ENCODE peak calls at places on chromosomes 16 and 17, in eight cellular contexts. C, L, O, S, D, X, J and E are unnamed samples.

GRCh38 chr16:68707341-68708152 is 29.5 kb upstream of the CDH1 start:
- DNase-seq in C (no peak), L (peak), O (peak), S (no peak), D (peak), X (no peak), J (peak), E (no peak)

GRCh38 chr16:87897563-87898505 is 28.5 kb upstream of the SLC7A5 start:
- DNase-seq in C (no peak), L (no peak), O (no peak), S (no peak), D (no peak), X (peak), J (no peak), E (no peak)

GRCh38 chr16:55572439-55572838 is 6.0 kb downstream of the CAPNS2 start:
- DNase-seq in C (no peak), L (no peak), O (peak), S (no peak), D (no peak), X (no peak), J (no peak), E (no peak)

GRCh38 chr17:6092923-6093468 is 22.8 kb downstream of the WSCD1 start:
- DNase-seq in C (no peak), L (no peak), O (no peak), S (no peak), D (no peak), X (no peak), J (no peak), E (no peak)

GRCh38 chr17:38434178-38434665 is 6.0 kb downstream of the ARHGAP23 start:
- DNase-seq in C (no peak), L (no peak), O (no peak), S (no peak), D (no peak), X (no peak), J (no peak), E (peak)

GRCh38 chr17:35709874-35710273 is 21.6 kb upstream of the RASL10B start:
- DNase-seq in C (no peak), L (no peak), O (peak), S (no peak), D (no peak), X (no peak), J (no peak), E (no peak)

GRCh38 chr17:22273308-22273707 is 581.0 kb downstream of the KCNJ18 start:
- DNase-seq in C (no peak), L (no peak), O (no peak), S (no peak), D (no peak), X (no peak), J (no peak), E (no peak)

GRCh38 chr16:53372942-53373871 is 61.1 kb upstream of the RBL2 start:
- DNase-seq in C (no peak), L (no peak), O (no peak), S (no peak), D (peak), X (peak), J (peak), E (no peak)

GRCh38 chr16:84052071-84052622 is 9.6 kb upstream of the SLC38A8 start:
- DNase-seq in C (no peak), L (no peak), O (no peak), S (no peak), D (no peak), X (no peak), J (no peak), E (no peak)

GRCh38 chr16:2811703-2812471 is 5.2 kb upstream of the PRSS21 start:
- DNase-seq in C (no peak), L (no peak), O (no peak), S (no peak), D (no peak), X (no peak), J (no peak), E (no peak)

GRCh38 chr16:2485811-2486507 is 11.0 kb downstream of the TBC1D24 start:
- DNase-seq in C (no peak), L (no peak), O (no peak), S (no peak), D (no peak), X (no peak), J (no peak), E (no peak)

GRCh38 chr17:28895794-28896447 is 1.6 kb downstream of the FLOT2 start:
- DNase-seq in C (no peak), L (no peak), O (no peak), S (no peak), D (no peak), X (no peak), J (no peak), E (no peak)

GRCh38 chr16:1450218-1450617 is 5.9 kb upstream of the CCDC154 start:
- DNase-seq in C (no peak), L (no peak), O (no peak), S (no peak), D (no peak), X (no peak), J (no peak), E (no peak)

GRCh38 chr17:28033972-28034714 is 8.3 kb upstream of the NLK start:
- DNase-seq in C (no peak), L (peak), O (peak), S (no peak), D (peak), X (no peak), J (no peak), E (no peak)

GRCh38 chr17:265726-266125 is 84.3 kb upstream of the DOC2B start:
- DNase-seq in C (no peak), L (no peak), O (no peak), S (no peak), D (no peak), X (no peak), J (no peak), E (no peak)

GRCh38 chr16:66751135-66751991 is at the start of gene DYNC1LI2:
- DNase-seq in C (peak), L (peak), O (peak), S (peak), D (peak), X (peak), J (peak), E (peak)

GRCh38 chr17:28335959-28336871 is 654 bp downstream of the TNFAIP1 start:
- DNase-seq in C (no peak), L (peak), O (peak), S (peak), D (peak), X (no peak), J (peak), E (no peak)

GRCh38 chr17:82386256-82386831 is 14.8 kb downstream of the UTS2R start:
- DNase-seq in C (no peak), L (no peak), O (no peak), S (peak), D (no peak), X (no peak), J (no peak), E (no peak)

GRCh38 chr16:20899503-20900298 is 457 bp downstream of the DCUN1D3 start:
- DNase-seq in C (no peak), L (no peak), O (no peak), S (no peak), D (no peak), X (no peak), J (no peak), E (no peak)

GRCh38 chr17:16442141-16442540 is 26.8 kb downstream of the TRPV2 start:
- DNase-seq in C (no peak), L (no peak), O (peak), S (no peak), D (peak), X (no peak), J (no peak), E (no peak)

GRCh38 chr17:48113201-48113676 is 5.7 kb downstream of the SNX11 start:
- DNase-seq in C (no peak), L (no peak), O (peak), S (no peak), D (no peak), X (peak), J (no peak), E (peak)

GRCh38 chr17:29514792-29515191 is 52.0 kb downstream of the ABHD15 start:
- DNase-seq in C (no peak), L (no peak), O (peak), S (no peak), D (no peak), X (no peak), J (no peak), E (no peak)

GRCh38 chr16:50298591-50299507 is 32.5 kb downstream of the ADCY7 start:
- DNase-seq in C (no peak), L (no peak), O (no peak), S (no peak), D (no peak), X (no peak), J (no peak), E (no peak)

GRCh38 chr17:50047488-50048126 is 8.3 kb upstream of the ITGA3 start:
- DNase-seq in C (no peak), L (peak), O (peak), S (no peak), D (peak), X (no peak), J (no peak), E (no peak)

GRCh38 chr16:89471225-89471624 is 19.1 kb downstream of the ANKRD11 start:
- DNase-seq in C (no peak), L (peak), O (peak), S (no peak), D (peak), X (no peak), J (no peak), E (no peak)

GRCh38 chr16:82379601-82380000 is 209.6 kb upstream of the MPHOSPH6 start:
- DNase-seq in C (no peak), L (no peak), O (no peak), S (no peak), D (no peak), X (no peak), J (no peak), E (no peak)

GRCh38 chr16:57509231-57509923 is 23.1 kb upstream of the DOK4 start:
- DNase-seq in C (no peak), L (no peak), O (no peak), S (no peak), D (no peak), X (no peak), J (no peak), E (no peak)

GRCh38 chr16:57508084-57508425 is 21.8 kb upstream of the DOK4 start:
- DNase-seq in C (no peak), L (no peak), O (no peak), S (no peak), D (no peak), X (no peak), J (no peak), E (no peak)

GRCh38 chr16:57507414-57508083 is 21.3 kb upstream of the DOK4 start:
- DNase-seq in C (no peak), L (no peak), O (no peak), S (no peak), D (no peak), X (no peak), J (no peak), E (no peak)

GRCh38 chr16:57512296-57513001 is 23.9 kb downstream of the CCDC102A start:
- DNase-seq in C (no peak), L (no peak), O (no peak), S (no peak), D (no peak), X (no peak), J (no peak), E (no peak)

GRCh38 chr16:57510016-57510871 is 24.0 kb upstream of the DOK4 start:
- DNase-seq in C (no peak), L (no peak), O (no peak), S (no peak), D (no peak), X (no peak), J (no peak), E (no peak)
- H3K27ac ChIP-seq in C (no peak), L (no peak), O (peak), S (no peak), D (no peak), X (no peak), J (no peak), E (no peak)

GRCh38 chr17:76239538-76240274 is 587 bp downstream of the RNF157 start:
- DNase-seq in C (no peak), L (no peak), O (no peak), S (no peak), D (no peak), X (no peak), J (no peak), E (no peak)
- H3K27ac ChIP-seq in C (no peak), L (no peak), O (no peak), S (peak), D (no peak), X (no peak), J (peak), E (peak)

DNA sequence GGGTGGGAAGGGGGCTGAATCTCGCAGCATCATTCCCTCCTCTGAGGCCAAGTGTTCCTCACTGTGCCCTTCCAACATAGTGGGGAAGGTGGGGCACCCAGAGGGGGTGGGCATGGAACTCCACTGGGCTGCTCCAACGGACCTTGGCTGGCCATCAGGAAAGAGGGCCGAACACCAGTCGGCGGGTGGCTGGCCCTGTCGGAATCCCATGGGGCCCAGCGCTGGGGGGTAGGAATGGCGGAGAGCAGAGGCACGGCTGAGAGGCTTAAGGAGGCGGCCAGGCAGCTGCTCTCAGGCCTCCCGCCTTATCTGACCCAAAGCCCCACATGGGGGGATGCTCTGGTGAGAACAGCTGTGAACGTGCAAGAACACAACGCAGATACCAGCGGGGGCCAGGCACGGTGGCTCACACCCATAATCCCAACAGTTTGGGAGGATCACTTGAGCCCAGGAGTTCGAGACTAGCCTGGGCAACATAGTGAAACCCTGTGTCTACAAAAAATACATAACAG is 4.4 kb upstream of the MYO1C start:
- DNase-seq in C (no peak), L (no peak), O (no peak), S (no peak), D (no peak), X (no peak), J (no peak), E (no peak)
- H3K27ac ChIP-seq in C (no peak), L (no peak), O (no peak), S (no peak), D (no peak), X (no peak), J (no peak), E (no peak)

DNA sequence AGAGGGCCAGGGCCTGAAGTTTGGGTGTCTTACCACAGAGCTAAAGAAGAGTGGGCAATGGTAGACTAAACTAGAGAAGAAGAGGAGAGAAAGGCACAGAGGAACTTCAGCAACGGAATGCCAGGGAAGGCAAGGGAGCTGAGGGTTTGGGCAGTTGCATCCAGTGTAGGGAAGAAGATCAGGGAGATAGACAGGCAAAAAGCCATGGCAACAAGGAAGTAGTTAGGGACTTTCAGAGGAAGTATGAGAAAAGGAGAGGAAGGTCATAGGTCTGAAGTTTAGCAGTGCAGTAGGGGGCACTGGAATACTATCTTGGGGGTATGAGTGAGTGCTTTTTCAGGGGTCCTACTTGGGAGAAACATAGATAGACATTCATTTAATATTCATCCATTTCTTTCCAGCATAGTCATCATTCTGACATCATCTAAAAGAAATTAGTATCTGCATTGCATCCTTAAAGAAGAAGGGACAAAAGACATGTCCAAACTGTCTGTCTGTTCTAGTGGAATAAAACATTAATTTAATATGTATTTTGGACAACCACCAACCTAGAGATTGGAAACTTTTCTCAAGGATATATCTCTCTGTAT is 2.2 kb upstream of the NF1 start:
- DNase-seq in C (no peak), L (no peak), O (no peak), S (no peak), D (no peak), X (no peak), J (no peak), E (no peak)
- H3K27ac ChIP-seq in C (no peak), L (no peak), O (no peak), S (no peak), D (no peak), X (no peak), J (no peak), E (no peak)

DNA sequence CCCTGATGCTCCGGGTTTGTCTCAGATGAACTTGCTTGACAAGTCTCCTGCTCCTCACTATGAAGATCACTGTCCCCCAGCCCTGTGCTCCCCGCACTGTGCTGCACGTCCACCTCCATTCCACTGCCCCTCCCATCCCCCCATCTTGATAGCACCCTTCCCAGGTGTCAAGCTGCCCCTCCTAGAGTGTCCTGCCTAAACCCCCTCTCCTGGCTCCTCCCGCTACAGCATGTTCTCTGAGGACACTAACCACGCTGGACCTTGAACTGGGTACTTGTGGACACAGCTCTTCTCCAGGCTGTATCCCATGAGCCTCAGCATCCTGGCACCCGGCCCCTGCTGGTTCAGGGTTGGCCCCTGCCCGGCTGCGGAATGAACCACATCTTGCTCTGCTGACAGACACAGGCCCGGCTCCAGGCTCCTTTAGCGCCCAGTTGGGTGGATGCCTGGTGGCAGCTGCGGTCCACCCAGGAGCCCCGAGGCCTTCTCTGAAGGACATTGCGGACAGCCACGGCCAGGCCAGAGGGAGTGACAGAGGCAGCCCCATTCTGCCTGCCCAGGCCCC is 18.5 kb downstream of the DEXI start:
- DNase-seq in C (peak), L (no peak), O (no peak), S (peak), D (no peak), X (no peak), J (no peak), E (peak)
- H3K27ac ChIP-seq in C (peak), L (no peak), O (no peak), S (peak), D (no peak), X (no peak), J (no peak), E (peak)